ENCODE peak calls at places on chromosomes 2 and 18, in four cellular contexts. S is CD8-positive, alpha-beta memory T cell; B is fibroblast of gingiva; F is thoracic aorta. R is an unnamed sample.

GRCh38 chr2:226798422-226799210 is 1.0 kb downstream of the IRS1 start:
- DNase-seq in S (peak; percentile 38), B (peak; percentile 59), F (no peak), R (peak; percentile 39)

GRCh38 chr2:28326469-28326805 is 66.2 kb upstream of the FOSL2 start:
- DNase-seq in S (no peak), F (no peak), B (no peak), R (no peak)

GRCh38 chr2:20689428-20690264 is 22.7 kb downstream of the GDF7 start:
- DNase-seq in F (no peak), S (no peak), B (no peak), R (no peak)

GRCh38 chr2:177758591-177759371 is 313.8 kb downstream of the PDE11A start:
- DNase-seq in B (peak; percentile 23), S (no peak), F (no peak), R (no peak)

GRCh38 chr18:25109484-25109883 is 242.5 kb downstream of the ZNF521 start:
- DNase-seq in B (peak; percentile 78), S (no peak), F (no peak), R (no peak)

GRCh38 chr2:44596537-44597320 is 235.0 kb downstream of the CAMKMT start:
- DNase-seq in F (no peak), B (peak; percentile 52), S (no peak), R (no peak)

GRCh38 chr2:107687087-107687486 is 139.6 kb upstream of the RGPD4 start:
- DNase-seq in S (no peak), B (no peak), F (no peak), R (no peak)

GRCh38 chr2:235968616-235969324 is 199.4 kb downstream of the GBX2 start:
- DNase-seq in S (no peak), F (no peak), B (no peak), R (peak; percentile 83)

GRCh38 chr2:205723174-205723573 is 40.9 kb downstream of the NRP2 start:
- DNase-seq in F (no peak), B (no peak), S (no peak), R (no peak)

GRCh38 chr2:170822292-170822884 is 5.7 kb downstream of the GAD1 start:
- DNase-seq in F (no peak), S (no peak), B (no peak), R (peak; percentile 85)

GRCh38 chr18:45932708-45933107 is 34.4 kb downstream of the EPG5 start:
- DNase-seq in B (no peak), F (no peak), S (no peak), R (no peak)

GRCh38 chr2:43083278-43083677 is 143.1 kb downstream of the ZFP36L2 start:
- DNase-seq in B (peak; percentile 72), F (no peak), S (no peak), R (peak; percentile 87)

GRCh38 chr2:76188334-76188733 is 477.6 kb upstream of the GCFC2 start:
- DNase-seq in F (no peak), B (no peak), S (no peak), R (no peak)

GRCh38 chr2:85485815-85486214 is 53.2 kb upstream of the MAT2A start:
- DNase-seq in S (no peak), F (no peak), B (no peak), R (peak; percentile 46)